ENCODE peak calls at places on chromosomes 4 and X, in eight cellular contexts. B, S, A, Y, T, J, E and R are unnamed samples. For H3K9me3, the result is how much of the 10 kb centered on the place peaks cover.

GRCh38 chr4:7754565-7755262 is 184.9 kb downstream of the AFAP1 start:
- DNase-seq in B (no peak), S (no peak), A (no peak), Y (no peak), T (no peak), J (no peak), E (no peak), R (peak)

GRCh38 chr4:105496899-105497298 is 23.0 kb upstream of the PPA2 start:
- DNase-seq in B (no peak), S (no peak), A (no peak), Y (no peak), T (no peak), J (no peak), E (no peak), R (no peak)

GRCh38 chr4:13541720-13542576 is 2.4 kb downstream of the NKX3-2 start:
- DNase-seq in B (no peak), S (no peak), A (no peak), Y (peak), T (no peak), J (no peak), E (no peak), R (peak)

GRCh38 chr4:36414248-36414647 is 132.8 kb downstream of the DTHD1 start:
- DNase-seq in B (no peak), S (no peak), A (no peak), Y (no peak), T (no peak), J (peak), E (no peak), R (no peak)

GRCh38 chrX:72572248-72573157 is at the start of gene HDAC8:
- DNase-seq in B (peak), S (peak), A (peak), Y (peak), T (peak), J (peak), E (peak), R (peak)

GRCh38 chrX:68826113-68826980 is 2.5 kb upstream of the EFNB1 start:
- DNase-seq in B (no peak), S (no peak), A (no peak), Y (no peak), T (no peak), J (no peak), E (no peak), R (no peak)

GRCh38 chrX:110146521-110146920 is 143.6 kb downstream of the TMEM164 start:
- DNase-seq in B (peak), S (no peak), A (no peak), Y (peak), T (no peak), J (peak), E (no peak), R (no peak)

GRCh38 chrX:45134775-45135174 is 65.9 kb downstream of the DIPK2B start:
- DNase-seq in B (no peak), S (no peak), A (no peak), Y (no peak), T (no peak), J (no peak), E (no peak), R (no peak)

GRCh38 chr4:33592701-33593100 is 2651.6 kb downstream of the ARAP2 start:
- DNase-seq in B (no peak), S (no peak), A (no peak), Y (no peak), T (no peak), J (peak), E (no peak), R (no peak)

DNA sequence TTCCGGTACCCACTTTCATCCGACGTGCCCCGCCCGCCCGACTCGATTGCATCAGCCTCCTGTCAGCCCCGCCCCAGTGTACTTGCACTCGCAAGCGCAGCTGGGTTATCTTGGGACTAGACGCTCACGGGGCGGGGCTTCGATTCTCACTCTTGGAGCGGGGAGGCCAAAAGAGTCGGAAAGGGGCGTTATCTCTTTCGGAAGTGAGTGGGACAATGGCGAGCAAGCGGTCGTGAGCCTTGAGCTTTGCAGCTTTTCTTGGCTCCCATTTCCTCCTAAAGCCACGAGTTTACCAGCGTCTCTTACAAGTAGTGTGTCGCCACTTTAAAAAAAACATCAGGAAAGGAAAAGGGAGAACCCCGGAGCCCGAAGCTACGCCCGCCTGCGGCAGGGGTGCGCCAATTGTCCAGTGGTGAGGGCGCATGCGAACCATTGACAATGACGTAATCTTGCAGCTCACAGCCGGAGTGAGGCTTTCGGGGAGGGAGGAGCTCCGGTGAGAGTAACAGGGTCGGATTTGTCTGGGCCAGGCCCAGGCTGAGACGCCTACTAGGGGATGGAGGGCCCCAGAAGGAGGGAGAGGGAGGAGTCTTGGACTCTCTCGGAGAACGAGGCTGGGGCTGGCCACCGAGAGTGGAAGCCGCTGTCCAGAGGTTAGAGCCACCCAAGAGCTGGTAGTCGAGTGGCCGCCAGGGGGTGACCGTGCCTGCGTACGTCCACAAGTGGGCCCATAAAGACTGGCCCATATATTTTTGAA is 109.5 kb downstream of the GNL3L start:
- DNase-seq in B (peak), S (peak), A (peak), Y (peak), T (peak), J (peak), E (peak), R (peak)
- TF ChIP-seq CTCF in B (peak), S (peak), A (peak), Y (peak), T (peak), J (peak), E (peak), R (peak)

DNA sequence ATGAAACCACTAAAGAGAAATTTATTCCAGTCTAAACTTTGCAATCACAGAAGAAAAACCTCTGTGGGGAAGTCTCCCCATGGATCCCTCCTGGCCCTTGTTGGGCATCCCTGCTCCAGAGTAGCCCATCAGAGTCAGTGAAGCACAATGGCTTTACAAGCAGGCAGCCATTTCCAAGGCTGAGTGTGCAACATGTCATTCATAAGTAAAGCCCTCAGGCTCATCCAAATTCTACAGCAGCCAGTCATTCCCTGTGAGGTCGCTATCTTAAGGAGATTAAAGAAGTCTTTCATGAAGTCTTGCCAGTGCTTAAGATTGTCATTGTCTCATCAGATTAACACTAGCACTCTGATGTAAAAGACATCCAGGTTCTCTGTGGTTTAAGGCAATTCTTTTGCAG is 17.0 kb upstream of the MAPK10 start:
- DNase-seq in B (no peak), S (no peak), A (no peak), Y (peak), T (no peak), J (no peak), E (no peak), R (no peak)
- H3K9me3 ChIP-seq in B (under half), S (under half), A (under half), Y (under half), T (under half), J (under half), E (under half), R (under half)

GRCh38 chr4:134540588-134540987 is 339.0 kb upstream of the PABPC4L start:
- DNase-seq in B (no peak), S (no peak), A (no peak), Y (no peak), T (no peak), J (no peak), E (no peak), R (no peak)

GRCh38 chr4:134548052-134548628 is 346.6 kb upstream of the PABPC4L start:
- DNase-seq in B (no peak), S (no peak), A (no peak), Y (no peak), T (no peak), J (no peak), E (no peak), R (no peak)

GRCh38 chr4:134546279-134546678 is 344.7 kb upstream of the PABPC4L start:
- DNase-seq in B (no peak), S (no peak), A (no peak), Y (no peak), T (no peak), J (no peak), E (no peak), R (no peak)

GRCh38 chr4:134539729-134540231 is 338.2 kb upstream of the PABPC4L start:
- DNase-seq in B (no peak), S (no peak), A (no peak), Y (no peak), T (no peak), J (no peak), E (no peak), R (no peak)

DNA sequence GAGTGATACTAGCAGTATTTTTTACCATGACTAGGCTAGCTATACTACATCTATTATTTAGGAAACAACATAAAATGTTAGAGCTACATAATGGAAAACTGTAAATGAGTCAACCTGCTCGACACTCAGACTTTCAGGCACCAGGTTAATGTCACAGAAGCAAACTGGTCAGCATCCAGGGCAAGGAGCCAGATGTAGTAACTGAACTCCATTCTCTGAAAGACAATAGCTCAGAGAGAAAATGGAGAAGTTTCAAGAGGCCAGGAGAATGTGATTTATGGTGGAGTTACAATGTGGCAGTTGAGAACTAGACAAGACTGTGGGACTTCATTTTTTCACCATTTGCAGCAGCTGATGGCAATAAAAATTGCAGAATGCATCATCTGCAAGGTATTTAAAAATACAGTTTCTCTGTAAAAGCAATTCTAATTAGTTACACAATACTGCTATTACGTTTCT is 342.7 kb upstream of the PABPC4L start:
- DNase-seq in B (peak), S (no peak), A (no peak), Y (no peak), T (no peak), J (no peak), E (no peak), R (no peak)
- TF ChIP-seq CTCF in B (no peak), S (no peak), A (no peak), Y (no peak), T (no peak), J (no peak), E (no peak), R (no peak)

DNA sequence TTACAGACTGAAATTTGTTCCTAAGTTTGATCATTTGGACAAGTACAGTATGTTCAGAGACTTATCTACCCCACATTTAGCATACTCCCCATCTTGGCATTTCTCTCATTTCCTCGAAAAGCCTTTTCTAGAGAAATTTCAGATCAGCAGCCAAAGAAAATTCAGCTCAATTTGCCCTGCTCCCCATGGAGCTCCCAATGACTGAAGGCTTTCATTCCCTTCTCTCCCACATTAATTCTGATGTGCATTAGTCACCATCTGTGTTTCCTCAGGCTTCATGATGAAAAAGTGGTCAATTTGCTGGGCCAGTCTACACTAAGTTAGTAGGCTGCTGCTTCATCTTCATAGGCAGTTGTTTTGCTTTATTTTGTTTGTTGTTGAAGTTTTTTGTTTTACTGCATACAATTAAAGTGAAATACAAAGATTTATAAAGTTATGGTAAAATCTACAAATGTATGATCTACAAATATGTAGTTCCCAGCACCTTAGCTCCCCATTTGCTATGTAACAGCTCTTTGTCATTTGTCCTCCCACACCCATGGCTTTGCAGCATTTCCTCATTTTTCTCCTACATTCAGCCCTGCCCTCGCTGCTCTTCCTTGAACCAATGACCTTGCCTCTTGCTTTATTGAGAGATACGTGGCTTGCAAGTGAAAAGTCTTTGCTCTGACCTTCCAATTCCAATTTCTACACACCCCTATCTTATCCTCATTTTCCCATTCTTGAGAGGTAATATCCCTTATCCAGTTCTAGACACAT is 193.9 kb downstream of the ANAPC10 start:
- DNase-seq in B (peak), S (no peak), A (no peak), Y (no peak), T (no peak), J (no peak), E (no peak), R (no peak)
- H3K9me3 ChIP-seq in B (under half), S (under half), A (under half), Y (under half), T (under half), J (under half), E (under half), R (under half)

GRCh38 chr4:4249876-4250275 is 1.9 kb upstream of the TMEM128 start:
- DNase-seq in B (no peak), S (no peak), A (no peak), Y (no peak), T (no peak), J (no peak), E (no peak), R (no peak)

GRCh38 chr4:4248885-4249203 is 821 bp upstream of the TMEM128 start:
- DNase-seq in B (no peak), S (no peak), A (no peak), Y (no peak), T (no peak), J (no peak), E (no peak), R (no peak)

GRCh38 chr4:4247711-4248035 is 350 bp downstream of the TMEM128 start:
- DNase-seq in B (no peak), S (no peak), A (no peak), Y (no peak), T (no peak), J (no peak), E (no peak), R (no peak)

GRCh38 chr4:4245172-4245571 is 2.9 kb downstream of the TMEM128 start:
- DNase-seq in B (no peak), S (no peak), A (no peak), Y (no peak), T (no peak), J (no peak), E (no peak), R (no peak)

GRCh38 chr4:4248036-4248884 is at the start of gene TMEM128:
- DNase-seq in B (peak), S (peak), A (peak), Y (peak), T (peak), J (peak), E (peak), R (peak)
- TF ChIP-seq CTCF in B (peak), S (peak), A (peak), Y (no peak), T (no peak), J (peak), E (no peak), R (peak)

DNA sequence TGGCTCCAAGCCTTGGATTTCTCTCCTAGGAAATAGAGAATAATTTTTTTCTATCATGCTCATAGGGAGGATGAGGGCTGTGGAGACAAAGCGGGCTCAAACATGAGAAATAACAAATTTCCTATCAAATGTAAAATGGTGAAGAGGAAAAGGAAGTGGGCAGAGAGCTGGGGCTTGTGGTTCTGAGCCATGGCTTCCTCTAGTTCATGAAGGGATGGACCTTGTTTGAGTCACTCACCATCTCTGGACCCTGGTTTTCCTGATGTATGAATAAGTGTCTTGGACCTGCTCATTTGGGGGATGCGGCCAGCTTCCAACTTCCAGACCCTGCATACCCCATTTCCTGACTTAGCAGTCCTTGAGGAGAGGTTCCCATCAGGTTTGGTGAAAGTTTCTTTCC is 63.0 kb downstream of the MSX1 start:
- DNase-seq in B (no peak), S (no peak), A (no peak), Y (no peak), T (no peak), J (no peak), E (no peak), R (no peak)
- H3K9me3 ChIP-seq in B (under half), S (under half), A (under half), Y (under half), T (under half), J (under half), E (under half), R (under half)

DNA sequence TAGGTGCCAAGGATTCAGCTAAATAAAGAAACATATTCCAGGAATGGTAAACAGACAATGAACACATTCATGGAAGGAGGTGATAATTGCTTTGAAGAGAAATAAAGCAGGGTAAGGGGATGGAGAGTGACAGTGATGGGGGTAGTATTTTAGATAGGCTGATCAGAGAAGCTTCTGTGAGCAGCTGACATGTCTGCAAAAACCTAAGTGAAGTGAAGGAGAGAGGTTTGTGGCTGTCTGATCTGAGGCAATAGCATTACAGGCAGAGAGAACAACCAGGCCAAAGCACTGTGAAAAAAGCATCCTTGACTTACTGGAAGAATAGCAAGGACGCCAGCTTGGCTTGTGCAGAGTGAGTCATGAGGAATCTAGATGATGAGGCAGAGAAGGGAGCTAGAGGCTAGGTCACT is 271.9 kb upstream of the GATB start:
- DNase-seq in B (peak), S (no peak), A (no peak), Y (no peak), T (no peak), J (no peak), E (no peak), R (no peak)
- TF ChIP-seq CTCF in B (no peak), S (no peak), A (no peak), Y (no peak), T (no peak), J (no peak), E (no peak), R (no peak)

GRCh38 chr4:188091-188490 is 63.8 kb downstream of the ZNF718 start:
- DNase-seq in B (no peak), S (no peak), A (no peak), Y (no peak), T (no peak), J (no peak), E (no peak), R (no peak)
- H3K9me3 ChIP-seq in B (under half), S (half or more), A (half or more), Y (under half), T (under half), J (under half), E (under half), R (under half)